ENCODE peak calls at places on chromosomes 3 and 15, in six cellular contexts. One of them, this sample, is unnamed.
A peak's percentile ranks its signal among the peaks of the same experiment; 100 is the strongest.

GRCh38 chr3:105539897-105540296 is 173.2 kb downstream of the ALCAM start:
- DNase-seq in IMR-90: no peak
- DNase-seq in astrocyte of the spinal cord: no peak
- DNase-seq in MM.1S: no peak
- DNase-seq in OCI-LY7: no peak
- DNase-seq in left ventricle myocardium inferior: no peak
- DNase-seq in this sample: no peak

GRCh38 chr3:187987919-187988318 is 166.0 kb upstream of the LPP start:
- DNase-seq in astrocyte of the spinal cord: no peak
- DNase-seq in left ventricle myocardium inferior: no peak
- DNase-seq in OCI-LY7: no peak
- DNase-seq in IMR-90: no peak
- DNase-seq in MM.1S: no peak
- DNase-seq in this sample: no peak

GRCh38 chr3:53711387-53711786 is 134.8 kb downstream of the CHDH start:
- DNase-seq in IMR-90: no peak
- DNase-seq in MM.1S: no peak
- DNase-seq in astrocyte of the spinal cord: no peak
- DNase-seq in left ventricle myocardium inferior: peak; percentile 45
- DNase-seq in OCI-LY7: no peak
- DNase-seq in this sample: no peak

GRCh38 chr15:40456738-40457137 is 14.0 kb upstream of the CHST14 start:
- DNase-seq in IMR-90: no peak
- DNase-seq in left ventricle myocardium inferior: no peak
- DNase-seq in MM.1S: no peak
- DNase-seq in OCI-LY7: no peak
- DNase-seq in astrocyte of the spinal cord: no peak
- DNase-seq in this sample: no peak

GRCh38 chr3:140630866-140631265 is 47.0 kb upstream of the TRIM42 start:
- DNase-seq in IMR-90: no peak
- DNase-seq in left ventricle myocardium inferior: no peak
- DNase-seq in MM.1S: no peak
- DNase-seq in astrocyte of the spinal cord: peak; percentile 15
- DNase-seq in OCI-LY7: no peak
- DNase-seq in this sample: no peak

GRCh38 chr15:99167640-99168039 is 62.8 kb downstream of the SYNM start:
- DNase-seq in IMR-90: no peak
- DNase-seq in OCI-LY7: no peak
- DNase-seq in left ventricle myocardium inferior: no peak
- DNase-seq in MM.1S: no peak
- DNase-seq in astrocyte of the spinal cord: no peak
- DNase-seq in this sample: no peak

GRCh38 chr15:64247906-64248541 is 85.2 kb upstream of the PPIB start:
- DNase-seq in astrocyte of the spinal cord: peak; percentile 92
- DNase-seq in IMR-90: peak; percentile 90
- DNase-seq in MM.1S: no peak
- DNase-seq in left ventricle myocardium inferior: no peak
- DNase-seq in OCI-LY7: no peak
- DNase-seq in this sample: peak; percentile 26

GRCh38 chr3:47394140-47394855 is 13.5 kb downstream of the PTPN23 start:
- DNase-seq in IMR-90: peak; percentile 56
- DNase-seq in OCI-LY7: no peak
- DNase-seq in left ventricle myocardium inferior: no peak
- DNase-seq in astrocyte of the spinal cord: no peak
- DNase-seq in MM.1S: no peak
- DNase-seq in this sample: no peak

GRCh38 chr3:161149529-161149928 is 44.4 kb upstream of the B3GALNT1 start:
- DNase-seq in left ventricle myocardium inferior: no peak
- DNase-seq in IMR-90: no peak
- DNase-seq in astrocyte of the spinal cord: peak; percentile 68
- DNase-seq in MM.1S: no peak
- DNase-seq in OCI-LY7: no peak
- DNase-seq in this sample: no peak

GRCh38 chr3:127420355-127420655 is 132.5 kb upstream of the PRR20G start:
- DNase-seq in left ventricle myocardium inferior: no peak
- DNase-seq in astrocyte of the spinal cord: no peak
- DNase-seq in OCI-LY7: no peak
- DNase-seq in MM.1S: no peak
- DNase-seq in IMR-90: no peak
- DNase-seq in this sample: no peak

GRCh38 chr3:101940521-101940992 is 91.2 kb downstream of the NFKBIZ start:
- DNase-seq in MM.1S: no peak
- DNase-seq in IMR-90: peak; percentile 98
- DNase-seq in OCI-LY7: no peak
- DNase-seq in left ventricle myocardium inferior: peak; percentile 63
- DNase-seq in astrocyte of the spinal cord: peak; percentile 98
- DNase-seq in this sample: no peak
- H3K4me3 ChIP-seq in MM.1S: no peak overlapping the region
- H3K4me3 ChIP-seq in IMR-90: peak overlapping the region; percentile 27
- H3K4me3 ChIP-seq in OCI-LY7: no peak overlapping the region
- H3K4me3 ChIP-seq in left ventricle myocardium inferior: peak overlapping the region; percentile 12
- H3K4me3 ChIP-seq in astrocyte of the spinal cord: no peak overlapping the region
- H3K4me3 ChIP-seq in this sample: no peak overlapping the region

GRCh38 chr3:136075816-136076215 is 110.3 kb downstream of the PPP2R3A start:
- DNase-seq in MM.1S: no peak
- DNase-seq in astrocyte of the spinal cord: peak; percentile 20
- DNase-seq in left ventricle myocardium inferior: no peak
- DNase-seq in OCI-LY7: no peak
- DNase-seq in IMR-90: peak; percentile 17
- DNase-seq in this sample: no peak

GRCh38 chr3:136075218-136075808 is 109.8 kb downstream of the PPP2R3A start:
- DNase-seq in astrocyte of the spinal cord: peak; percentile 79
- DNase-seq in left ventricle myocardium inferior: peak; percentile 53
- DNase-seq in OCI-LY7: peak; percentile 76
- DNase-seq in MM.1S: peak; percentile 78
- DNase-seq in IMR-90: peak; percentile 80
- DNase-seq in this sample: peak; percentile 37

GRCh38 chr3:136074546-136074945 is 109.0 kb downstream of the PPP2R3A start:
- DNase-seq in OCI-LY7: no peak
- DNase-seq in IMR-90: peak; percentile 68
- DNase-seq in MM.1S: no peak
- DNase-seq in left ventricle myocardium inferior: no peak
- DNase-seq in astrocyte of the spinal cord: peak; percentile 25
- DNase-seq in this sample: no peak

GRCh38 chr3:136078421-136079364 is 113.2 kb downstream of the PPP2R3A start:
- DNase-seq in IMR-90: peak; percentile 38
- DNase-seq in OCI-LY7: peak; percentile 48
- DNase-seq in astrocyte of the spinal cord: peak; percentile 58
- DNase-seq in left ventricle myocardium inferior: no peak
- DNase-seq in MM.1S: peak; percentile 39
- DNase-seq in this sample: no peak
- TF ChIP-seq CTCF in IMR-90: peak; percentile 66
- TF ChIP-seq CTCF in OCI-LY7: peak; percentile 90
- TF ChIP-seq CTCF in astrocyte of the spinal cord: peak; percentile 66
- TF ChIP-seq CTCF in left ventricle myocardium inferior: peak; percentile 66
- TF ChIP-seq CTCF in MM.1S: peak; percentile 54
- TF ChIP-seq CTCF in this sample: peak; percentile 52

DNA sequence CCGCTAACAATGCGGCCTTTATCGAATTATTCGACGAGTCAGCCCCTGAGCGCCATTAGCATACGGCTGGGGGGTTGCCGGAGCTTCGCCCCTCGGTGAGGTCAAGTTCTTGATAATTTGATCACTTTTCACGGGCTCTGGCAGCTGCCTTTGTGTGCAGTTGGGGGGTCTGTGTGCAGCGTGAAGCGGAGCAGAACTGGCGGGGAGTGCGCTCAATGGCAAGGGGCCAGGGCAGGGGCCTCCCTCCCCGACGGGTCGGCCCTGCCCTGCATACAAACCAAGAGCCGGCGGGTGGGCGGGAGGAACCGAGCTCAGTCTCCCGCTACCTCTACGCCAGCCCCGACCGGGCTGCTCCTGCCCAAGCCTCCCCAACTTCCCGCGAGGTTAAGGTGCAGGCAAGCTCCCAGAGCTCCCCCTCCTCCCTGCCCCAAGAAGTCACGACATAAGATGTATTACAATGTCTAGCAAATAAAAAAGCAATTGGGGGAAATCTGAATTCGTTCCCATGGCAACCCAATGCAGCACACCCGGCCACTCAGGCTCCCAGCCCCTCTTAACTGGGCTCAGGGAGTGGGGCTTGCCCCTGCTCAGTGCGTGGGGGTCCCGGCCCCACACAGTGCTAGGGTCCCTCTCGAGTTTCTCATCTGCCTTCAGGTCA is 34.1 kb upstream of the POLG start:
- DNase-seq in IMR-90: no peak
- DNase-seq in OCI-LY7: no peak
- DNase-seq in MM.1S: no peak
- DNase-seq in astrocyte of the spinal cord: no peak
- DNase-seq in left ventricle myocardium inferior: no peak
- DNase-seq in this sample: no peak
- H3K4me3 ChIP-seq in IMR-90: no peak overlapping the region
- H3K4me3 ChIP-seq in OCI-LY7: no peak overlapping the region
- H3K4me3 ChIP-seq in MM.1S: no peak overlapping the region
- H3K4me3 ChIP-seq in astrocyte of the spinal cord: no peak overlapping the region
- H3K4me3 ChIP-seq in left ventricle myocardium inferior: no peak overlapping the region
- H3K4me3 ChIP-seq in this sample: no peak overlapping the region

DNA sequence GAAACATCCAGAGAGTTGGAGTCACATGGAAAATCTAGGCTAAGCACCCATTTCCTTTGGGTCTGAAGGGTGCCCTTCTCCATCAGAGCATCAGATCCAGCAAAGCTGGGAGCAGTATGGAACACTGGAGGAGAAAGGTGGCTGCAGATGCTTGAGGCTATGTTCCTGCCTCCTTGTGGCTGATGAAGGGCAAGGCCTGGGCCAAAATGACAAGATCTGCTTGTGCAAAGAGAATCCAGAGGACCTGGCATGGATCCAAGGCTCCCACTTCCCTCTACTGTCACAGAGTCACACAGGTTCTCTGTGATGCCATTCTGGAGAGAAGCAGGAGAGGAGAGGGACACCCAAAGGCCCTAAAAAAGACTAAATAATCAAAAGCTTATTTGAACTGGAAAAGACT is 9.2 kb upstream of the ATP8B4 start:
- DNase-seq in OCI-LY7: no peak
- DNase-seq in MM.1S: no peak
- DNase-seq in astrocyte of the spinal cord: no peak
- DNase-seq in IMR-90: no peak
- DNase-seq in left ventricle myocardium inferior: peak; percentile 53
- DNase-seq in this sample: no peak
- TF ChIP-seq CTCF in OCI-LY7: no peak
- TF ChIP-seq CTCF in MM.1S: no peak
- TF ChIP-seq CTCF in astrocyte of the spinal cord: peak; percentile 8
- TF ChIP-seq CTCF in IMR-90: no peak
- TF ChIP-seq CTCF in left ventricle myocardium inferior: no peak
- TF ChIP-seq CTCF in this sample: no peak

GRCh38 chr3:124845406-124845805 is 41.8 kb downstream of the ITGB5 start:
- DNase-seq in astrocyte of the spinal cord: peak; percentile 85
- DNase-seq in OCI-LY7: no peak
- DNase-seq in left ventricle myocardium inferior: peak; percentile 39
- DNase-seq in MM.1S: no peak
- DNase-seq in IMR-90: peak; percentile 90
- DNase-seq in this sample: no peak
- H3K4me3 ChIP-seq in astrocyte of the spinal cord: no peak overlapping the region
- H3K4me3 ChIP-seq in OCI-LY7: no peak overlapping the region
- H3K4me3 ChIP-seq in left ventricle myocardium inferior: no peak overlapping the region
- H3K4me3 ChIP-seq in MM.1S: no peak overlapping the region
- H3K4me3 ChIP-seq in IMR-90: no peak overlapping the region
- H3K4me3 ChIP-seq in this sample: no peak overlapping the region

DNA sequence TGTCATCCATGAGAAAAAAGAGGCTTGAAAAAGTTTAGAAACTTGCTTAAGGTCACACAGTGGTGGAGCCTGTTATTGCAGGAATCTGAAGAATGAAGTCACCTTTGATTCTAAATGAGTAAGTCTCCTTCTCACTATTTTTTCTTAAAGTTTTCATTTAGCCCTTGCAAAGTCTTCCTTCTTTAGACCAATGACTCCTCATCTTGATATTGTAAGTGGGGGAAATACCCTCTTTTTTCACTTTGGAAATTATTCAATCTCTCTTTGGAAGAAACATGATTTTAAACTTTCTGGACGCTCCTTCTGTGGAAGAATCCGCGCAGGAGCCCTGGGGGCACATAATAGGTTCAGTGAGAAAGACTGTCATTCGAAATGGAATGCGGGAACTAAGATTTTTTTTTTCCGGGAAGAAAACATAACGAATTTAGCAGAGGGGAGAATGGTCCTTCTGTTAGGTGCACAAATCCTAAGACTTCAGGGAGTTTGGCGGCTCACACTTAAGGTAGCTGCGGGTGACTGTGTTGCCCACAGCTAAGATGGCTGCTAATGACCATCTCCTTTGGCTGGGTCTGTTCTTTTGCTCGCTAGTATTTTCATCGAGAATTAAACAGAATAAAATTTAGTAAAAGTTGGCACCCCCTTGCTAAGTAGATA is 614 bp upstream of the SLMAP start:
- DNase-seq in astrocyte of the spinal cord: peak; percentile 56
- DNase-seq in MM.1S: peak; percentile 60
- DNase-seq in left ventricle myocardium inferior: peak; percentile 23
- DNase-seq in IMR-90: peak; percentile 38
- DNase-seq in OCI-LY7: peak; percentile 77
- DNase-seq in this sample: peak; percentile 33
- TF ChIP-seq CTCF in astrocyte of the spinal cord: no peak
- TF ChIP-seq CTCF in MM.1S: peak; percentile 13
- TF ChIP-seq CTCF in left ventricle myocardium inferior: no peak
- TF ChIP-seq CTCF in IMR-90: no peak
- TF ChIP-seq CTCF in OCI-LY7: peak; percentile 38
- TF ChIP-seq CTCF in this sample: peak; percentile 43

GRCh38 chr3:108589081-108589997 is at the start of the genes CIP2A and DZIP3:
- DNase-seq in MM.1S: peak; percentile 87
- DNase-seq in left ventricle myocardium inferior: peak; percentile 83
- DNase-seq in OCI-LY7: peak; percentile 97
- DNase-seq in IMR-90: peak; percentile 94
- DNase-seq in astrocyte of the spinal cord: peak; percentile 97
- DNase-seq in this sample: peak; percentile 80

GRCh38 chr3:108595304-108595703 is 5.8 kb downstream of the DZIP3 start:
- DNase-seq in OCI-LY7: no peak
- DNase-seq in MM.1S: no peak
- DNase-seq in left ventricle myocardium inferior: no peak
- DNase-seq in astrocyte of the spinal cord: no peak
- DNase-seq in IMR-90: no peak
- DNase-seq in this sample: no peak

GRCh38 chr3:108589998-108590323 is 439 bp downstream of the DZIP3 start:
- DNase-seq in left ventricle myocardium inferior: no peak
- DNase-seq in OCI-LY7: no peak
- DNase-seq in IMR-90: no peak
- DNase-seq in MM.1S: no peak
- DNase-seq in astrocyte of the spinal cord: no peak
- DNase-seq in this sample: no peak

GRCh38 chr3:108588616-108589015 is 622 bp downstream of the CIP2A start:
- DNase-seq in MM.1S: peak; percentile 13
- DNase-seq in IMR-90: no peak
- DNase-seq in OCI-LY7: peak; percentile 18
- DNase-seq in left ventricle myocardium inferior: no peak
- DNase-seq in astrocyte of the spinal cord: no peak
- DNase-seq in this sample: no peak

GRCh38 chr3:108590443-108590842 is 921 bp downstream of the DZIP3 start:
- DNase-seq in MM.1S: peak; percentile 8
- DNase-seq in IMR-90: no peak
- DNase-seq in astrocyte of the spinal cord: no peak
- DNase-seq in left ventricle myocardium inferior: no peak
- DNase-seq in OCI-LY7: peak; percentile 41
- DNase-seq in this sample: no peak
- H3K4me3 ChIP-seq in MM.1S: peak overlapping the region; percentile 86
- H3K4me3 ChIP-seq in IMR-90: peak overlapping the region; percentile 70
- H3K4me3 ChIP-seq in astrocyte of the spinal cord: peak overlapping the region; percentile 74
- H3K4me3 ChIP-seq in left ventricle myocardium inferior: peak overlapping the region; percentile 90
- H3K4me3 ChIP-seq in OCI-LY7: peak overlapping the region; percentile 93
- H3K4me3 ChIP-seq in this sample: peak overlapping the region; percentile 98

GRCh38 chr15:101100118-101100517 is 151.7 kb downstream of the CHSY1 start:
- DNase-seq in OCI-LY7: no peak
- DNase-seq in IMR-90: no peak
- DNase-seq in MM.1S: no peak
- DNase-seq in astrocyte of the spinal cord: no peak
- DNase-seq in left ventricle myocardium inferior: no peak
- DNase-seq in this sample: no peak
- TF ChIP-seq CTCF in OCI-LY7: no peak
- TF ChIP-seq CTCF in IMR-90: no peak
- TF ChIP-seq CTCF in MM.1S: no peak
- TF ChIP-seq CTCF in astrocyte of the spinal cord: no peak
- TF ChIP-seq CTCF in left ventricle myocardium inferior: no peak
- TF ChIP-seq CTCF in this sample: no peak

GRCh38 chr3:159840900-159841299 is 147.7 kb upstream of the IL12A start:
- DNase-seq in IMR-90: no peak
- DNase-seq in OCI-LY7: no peak
- DNase-seq in astrocyte of the spinal cord: no peak
- DNase-seq in left ventricle myocardium inferior: no peak
- DNase-seq in MM.1S: no peak
- DNase-seq in this sample: no peak
- H3K4me3 ChIP-seq in IMR-90: no peak overlapping the region
- H3K4me3 ChIP-seq in OCI-LY7: no peak overlapping the region
- H3K4me3 ChIP-seq in astrocyte of the spinal cord: no peak overlapping the region
- H3K4me3 ChIP-seq in left ventricle myocardium inferior: peak overlapping the region; percentile 66
- H3K4me3 ChIP-seq in MM.1S: no peak overlapping the region
- H3K4me3 ChIP-seq in this sample: no peak overlapping the region

This sample was measured in GM12864.